ENCODE peak calls at places on chromosome 15, in eight cellular contexts. D, F, M, C, Z, E, H and B are unnamed samples.

GRCh38 chr15:68387288-68388143 is 44.4 kb downstream of the ITGA11 start:
- DNase-seq in D (no peak), F (no peak), M (no peak), C (peak), Z (no peak), E (no peak), H (no peak), B (no peak)

GRCh38 chr15:40957581-40958051 is 4.3 kb downstream of the CHAC1 start:
- DNase-seq in D (peak), F (peak), M (peak), C (peak), Z (no peak), E (no peak), H (no peak), B (no peak)

GRCh38 chr15:29821416-29822099 is 710 bp downstream of the TJP1 start:
- DNase-seq in D (peak), F (peak), M (peak), C (peak), Z (peak), E (no peak), H (peak), B (peak)

GRCh38 chr15:31489801-31490646 is 163.4 kb downstream of the KLF13 start:
- DNase-seq in D (peak), F (peak), M (peak), C (peak), Z (peak), E (no peak), H (peak), B (peak)

GRCh38 chr15:40785814-40786213 is 16.0 kb downstream of the C15orf62 start:
- DNase-seq in D (no peak), F (no peak), M (no peak), C (no peak), Z (no peak), E (no peak), H (no peak), B (peak)

GRCh38 chr15:51025454-51025846 is 69.3 kb downstream of the TNFAIP8L3 start:
- DNase-seq in D (no peak), F (no peak), M (no peak), C (no peak), Z (no peak), E (no peak), H (no peak), B (no peak)

GRCh38 chr15:87661481-87661880 is 595.1 kb downstream of the NTRK3 start:
- DNase-seq in D (no peak), F (no peak), M (no peak), C (no peak), Z (no peak), E (no peak), H (no peak), B (peak)

GRCh38 chr15:63345391-63345752 is 36.3 kb downstream of the CA12 start:
- DNase-seq in D (no peak), F (no peak), M (no peak), C (no peak), Z (no peak), E (no peak), H (no peak), B (no peak)

GRCh38 chr15:88193415-88193814 is 63.1 kb downstream of the NTRK3 start:
- DNase-seq in D (no peak), F (no peak), M (no peak), C (no peak), Z (peak), E (no peak), H (no peak), B (no peak)

GRCh38 chr15:88127477-88127799 is 129.1 kb downstream of the NTRK3 start:
- DNase-seq in D (no peak), F (no peak), M (no peak), C (no peak), Z (no peak), E (no peak), H (peak), B (no peak)

GRCh38 chr15:58182460-58183163 is 44.4 kb downstream of the AQP9 start:
- DNase-seq in D (peak), F (peak), M (peak), C (no peak), Z (peak), E (no peak), H (peak), B (peak)

GRCh38 chr15:77393471-77393840 is 26.4 kb downstream of the PEAK1 start:
- DNase-seq in D (peak), F (no peak), M (no peak), C (no peak), Z (no peak), E (no peak), H (no peak), B (no peak)

GRCh38 chr15:45481151-45481550 is 41.4 kb downstream of the SLC30A4 start:
- DNase-seq in D (no peak), F (no peak), M (peak), C (no peak), Z (no peak), E (no peak), H (no peak), B (no peak)

GRCh38 chr15:77107068-77107467 is 36.2 kb upstream of the TSPAN3 start:
- DNase-seq in D (peak), F (no peak), M (no peak), C (no peak), Z (no peak), E (no peak), H (peak), B (no peak)

GRCh38 chr15:63306480-63307073 is 29.2 kb downstream of the APH1B start:
- DNase-seq in D (no peak), F (no peak), M (no peak), C (no peak), Z (no peak), E (no peak), H (no peak), B (no peak)

GRCh38 chr15:67943475-67943874 is 103.6 kb upstream of the RNU6-1 start:
- DNase-seq in D (no peak), F (no peak), M (no peak), C (no peak), Z (no peak), E (no peak), H (no peak), B (no peak)

GRCh38 chr15:90683371-90683770 is 33.8 kb upstream of the BLM start:
- DNase-seq in D (no peak), F (no peak), M (no peak), C (no peak), Z (peak), E (no peak), H (no peak), B (no peak)

GRCh38 chr15:59294961-59295741 is 77.5 kb downstream of the MYO1E start:
- DNase-seq in D (peak), F (no peak), M (no peak), C (no peak), Z (no peak), E (no peak), H (peak), B (peak)

GRCh38 chr15:78243491-78243941 is 9.2 kb upstream of the ACSBG1 start:
- DNase-seq in D (no peak), F (no peak), M (peak), C (peak), Z (peak), E (no peak), H (no peak), B (no peak)

GRCh38 chr15:59997070-59997701 is 6.9 kb upstream of the FOXB1 start:
- DNase-seq in D (no peak), F (peak), M (peak), C (no peak), Z (peak), E (no peak), H (no peak), B (peak)

GRCh38 chr15:46260937-46261336 is 626.1 kb downstream of the SQOR start:
- DNase-seq in D (no peak), F (no peak), M (no peak), C (no peak), Z (peak), E (no peak), H (no peak), B (peak)

GRCh38 chr15:68749365-68750141 is 71.1 kb downstream of the ANP32A start:
- DNase-seq in D (no peak), F (no peak), M (no peak), C (no peak), Z (no peak), E (no peak), H (peak), B (no peak)

GRCh38 chr15:40917585-40917984 is 11.6 kb upstream of the DLL4 start:
- DNase-seq in D (no peak), F (no peak), M (no peak), C (no peak), Z (peak), E (no peak), H (no peak), B (no peak)

GRCh38 chr15:96629501-96629900 is 299.0 kb downstream of the NR2F2 start:
- DNase-seq in D (no peak), F (no peak), M (no peak), C (peak), Z (no peak), E (no peak), H (no peak), B (no peak)

GRCh38 chr15:63093486-63094205 is 28.0 kb upstream of the LACTB start:
- DNase-seq in D (peak), F (peak), M (peak), C (peak), Z (peak), E (peak), H (peak), B (peak)

GRCh38 chr15:68340711-68341671 is 63.4 kb downstream of the FEM1B start:
- DNase-seq in D (no peak), F (no peak), M (no peak), C (peak), Z (no peak), E (no peak), H (no peak), B (no peak)

GRCh38 chr15:91921188-91921820 is 67.8 kb downstream of the SLCO3A1 start:
- DNase-seq in D (no peak), F (no peak), M (no peak), C (no peak), Z (no peak), E (no peak), H (no peak), B (no peak)

GRCh38 chr15:39286706-39287105 is 294.2 kb upstream of the THBS1 start:
- DNase-seq in D (no peak), F (no peak), M (no peak), C (no peak), Z (no peak), E (no peak), H (no peak), B (peak)